ENCODE peak calls at places on chromosomes 3 and 15, in ten cellular contexts. Z is type B pancreatic cell, E is tibial artery, Q is epithelial cell of esophagus, I is dorsolateral prefrontal cortex, T is thoracic aorta, L is neural progenitor cell, N is left ventricle myocardium inferior, O is A549, P is B cell. S is an unnamed sample.

GRCh38 chr15:34754674-34755418 is at the start of gene GJD2:
- DNase-seq in Z (no peak), E (no peak), Q (no peak), I (no peak), T (no peak), L (peak), N (no peak), O (no peak), P (no peak), S (no peak)

GRCh38 chr15:90531147-90531546 is 1.4 kb downstream of the CRTC3 start:
- DNase-seq in Z (no peak), E (no peak), Q (no peak), I (no peak), T (no peak), L (peak), N (no peak), O (no peak), P (no peak), S (no peak)

GRCh38 chr15:98755138-98755537 is 106.8 kb downstream of the IGF1R start:
- DNase-seq in Z (no peak), E (no peak), Q (peak), I (no peak), T (no peak), L (no peak), N (no peak), O (no peak), P (no peak), S (no peak)

GRCh38 chr15:42344763-42345162 is 14.5 kb upstream of the CAPN3 start:
- DNase-seq in Z (no peak), E (no peak), Q (peak), I (no peak), T (no peak), L (no peak), N (no peak), O (no peak), P (no peak), S (no peak)

GRCh38 chr15:31004220-31004733 is 12.8 kb upstream of the MTMR10 start:
- DNase-seq in Z (no peak), E (no peak), Q (no peak), I (no peak), T (no peak), L (peak), N (peak), O (no peak), P (peak), S (no peak)

GRCh38 chr3:115301364-115301860 is 154.3 kb upstream of the ZBTB20 start:
- DNase-seq in Z (no peak), E (no peak), Q (peak), I (no peak), T (no peak), L (no peak), N (no peak), O (no peak), P (no peak), S (no peak)

GRCh38 chr3:139689122-139689521 is 11.3 kb upstream of the NMNAT3 start:
- DNase-seq in Z (no peak), E (no peak), Q (no peak), I (no peak), T (no peak), L (peak), N (no peak), O (no peak), P (no peak), S (no peak)

GRCh38 chr15:68025860-68026424 is 28.2 kb upstream of the PIAS1 start:
- DNase-seq in Z (no peak), E (no peak), Q (no peak), I (no peak), T (no peak), L (no peak), N (no peak), O (no peak), P (no peak), S (no peak)

GRCh38 chr3:193962986-193963683 is 172.8 kb upstream of the HES1 start:
- DNase-seq in Z (no peak), E (no peak), Q (peak), I (no peak), T (no peak), L (no peak), N (no peak), O (no peak), P (no peak), S (no peak)

GRCh38 chr3:160676547-160677303 is at the start of gene ARL14:
- DNase-seq in Z (no peak), E (no peak), Q (peak), I (no peak), T (no peak), L (no peak), N (no peak), O (peak), P (no peak), S (peak)

GRCh38 chr3:191236635-191237034 is 37.6 kb downstream of the OSTN start:
- DNase-seq in Z (no peak), E (no peak), Q (peak), I (no peak), T (no peak), L (no peak), N (no peak), O (no peak), P (no peak), S (no peak)

GRCh38 chr3:43327184-43327950 is 41.0 kb downstream of the SNRK start:
- DNase-seq in Z (no peak), E (no peak), Q (no peak), I (no peak), T (no peak), L (no peak), N (no peak), O (no peak), P (no peak), S (no peak)

GRCh38 chr3:186640473-186640818 is 247 bp downstream of the FETUB start:
- DNase-seq in Z (no peak), E (no peak), Q (peak), I (no peak), T (peak), L (peak), N (peak), O (peak), P (no peak), S (peak)

GRCh38 chr3:157559401-157559800 is 56.2 kb upstream of the VEPH1 start:
- DNase-seq in Z (no peak), E (no peak), Q (no peak), I (no peak), T (no peak), L (no peak), N (no peak), O (no peak), P (no peak), S (no peak)

GRCh38 chr15:33197636-33198035 is 3.1 kb upstream of the FMN1 start:
- DNase-seq in Z (no peak), E (no peak), Q (no peak), I (no peak), T (no peak), L (no peak), N (no peak), O (no peak), P (no peak), S (no peak)

GRCh38 chr15:69064649-69065048 is 50.2 kb downstream of the NOX5 start:
- DNase-seq in Z (no peak), E (no peak), Q (no peak), I (no peak), T (no peak), L (no peak), N (no peak), O (no peak), P (no peak), S (no peak)

GRCh38 chr15:23467110-23467600 is 20.1 kb upstream of the GOLGA6L2 start:
- DNase-seq in Z (no peak), E (no peak), Q (peak), I (no peak), T (no peak), L (peak), N (no peak), O (peak), P (no peak), S (no peak)

GRCh38 chr3:117003501-117003900 is 293.9 kb downstream of the TUSC7 start:
- DNase-seq in Z (no peak), E (no peak), Q (no peak), I (no peak), T (no peak), L (no peak), N (no peak), O (no peak), P (no peak), S (no peak)

GRCh38 chr3:129597087-129597791 is 9.2 kb downstream of the PLXND1 start:
- DNase-seq in Z (no peak), E (peak), Q (no peak), I (no peak), T (no peak), L (no peak), N (peak), O (no peak), P (no peak), S (no peak)

GRCh38 chr3:129595544-129596193 is 10.8 kb downstream of the PLXND1 start:
- DNase-seq in Z (no peak), E (no peak), Q (no peak), I (no peak), T (no peak), L (no peak), N (no peak), O (no peak), P (no peak), S (no peak)

GRCh38 chr3:129594907-129595390 is 11.5 kb downstream of the PLXND1 start:
- DNase-seq in Z (no peak), E (no peak), Q (no peak), I (no peak), T (no peak), L (no peak), N (no peak), O (no peak), P (no peak), S (no peak)

GRCh38 chr3:129597792-129598381 is 8.6 kb downstream of the PLXND1 start:
- DNase-seq in Z (no peak), E (no peak), Q (no peak), I (no peak), T (no peak), L (peak), N (no peak), O (no peak), P (no peak), S (no peak)

GRCh38 chr3:129596194-129597086 is 10.0 kb downstream of the PLXND1 start:
- DNase-seq in Z (no peak), E (peak), Q (no peak), I (peak), T (peak), L (peak), N (peak), O (no peak), P (no peak), S (no peak)
- TF ChIP-seq CTCF in Z (no peak), E (no peak), Q (no peak), I (peak), T (no peak), L (no peak), N (no peak), O (no peak), P (no peak), S (no peak)

GRCh38 chr3:12830785-12831581 is 10.4 kb downstream of the RPL32 start:
- DNase-seq in Z (no peak), E (no peak), Q (no peak), I (no peak), T (no peak), L (no peak), N (no peak), O (no peak), P (no peak), S (no peak)
- TF ChIP-seq CTCF in Z (peak), E (peak), Q (no peak), I (no peak), T (peak), L (peak), N (peak), O (no peak), P (no peak), S (peak)

DNA sequence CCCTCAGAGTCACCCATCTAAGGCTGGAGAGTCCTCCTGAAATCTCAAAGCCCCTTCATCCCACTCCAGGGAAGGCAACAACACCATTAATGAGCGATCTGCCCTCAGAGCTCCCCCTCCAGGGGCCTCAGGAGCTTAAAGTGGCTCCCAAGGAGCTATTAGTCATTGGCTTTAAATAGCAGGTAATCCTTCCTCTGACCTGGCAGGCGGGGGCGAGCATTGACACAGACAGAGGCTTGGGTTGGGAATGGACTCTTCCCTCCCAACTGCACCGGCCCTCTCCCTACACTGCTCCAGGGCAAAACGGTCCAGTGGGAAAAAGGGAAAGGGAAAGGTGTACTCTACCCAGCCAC is 1.4 kb downstream of the MFGE8 start:
- DNase-seq in Z (no peak), E (peak), Q (peak), I (no peak), T (no peak), L (peak), N (peak), O (peak), P (no peak), S (peak)
- TF ChIP-seq CTCF in Z (no peak), E (no peak), Q (no peak), I (no peak), T (no peak), L (no peak), N (no peak), O (peak), P (no peak), S (no peak)

DNA sequence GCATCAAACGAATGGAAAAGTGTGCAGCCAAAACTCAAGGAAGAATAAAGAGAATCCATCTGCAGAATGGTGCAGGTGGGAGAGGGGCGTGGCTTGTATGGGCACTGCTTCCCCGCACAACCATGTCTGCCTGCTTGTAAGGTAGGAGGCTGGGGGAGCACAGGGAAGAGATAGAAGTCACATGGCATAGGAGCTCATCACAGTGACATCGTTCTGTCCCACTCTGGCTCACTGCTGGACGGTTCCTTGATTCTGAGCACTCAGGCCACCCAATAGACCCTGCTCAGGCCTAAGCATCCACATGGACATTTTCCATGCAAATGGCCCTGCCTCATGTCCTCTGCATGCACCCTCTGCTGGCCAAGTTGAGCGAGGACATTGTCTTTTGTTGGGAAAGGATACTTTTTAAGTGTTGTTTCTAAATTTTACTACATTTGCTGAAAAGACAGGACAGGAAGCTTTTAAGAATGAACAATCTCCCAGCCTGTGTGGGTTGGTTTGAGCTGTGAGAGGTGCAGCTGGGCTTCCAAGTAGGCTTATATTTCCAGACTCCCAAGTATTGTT is 3.1 kb downstream of the MYLK start:
- DNase-seq in Z (no peak), E (no peak), Q (peak), I (no peak), T (no peak), L (peak), N (no peak), O (peak), P (no peak), S (peak)
- TF ChIP-seq CTCF in Z (peak), E (peak), Q (peak), I (peak), T (peak), L (peak), N (peak), O (peak), P (no peak), S (no peak)

GRCh38 chr15:88612186-88612796 is 8.8 kb upstream of the AEN start:
- DNase-seq in Z (no peak), E (no peak), Q (no peak), I (no peak), T (no peak), L (no peak), N (no peak), O (no peak), P (no peak), S (no peak)

GRCh38 chr15:88608607-88609181 is 12.4 kb upstream of the AEN start:
- DNase-seq in Z (no peak), E (no peak), Q (no peak), I (no peak), T (no peak), L (no peak), N (no peak), O (no peak), P (no peak), S (no peak)

GRCh38 chr15:88606437-88606794 is 14.7 kb upstream of the AEN start:
- DNase-seq in Z (no peak), E (no peak), Q (no peak), I (no peak), T (no peak), L (no peak), N (no peak), O (no peak), P (no peak), S (no peak)

GRCh38 chr15:88610756-88611231 is 10.3 kb upstream of the AEN start:
- DNase-seq in Z (no peak), E (no peak), Q (no peak), I (no peak), T (no peak), L (peak), N (no peak), O (no peak), P (no peak), S (no peak)

GRCh38 chr15:88609344-88609743 is 11.8 kb upstream of the AEN start:
- DNase-seq in Z (no peak), E (no peak), Q (no peak), I (no peak), T (no peak), L (no peak), N (no peak), O (no peak), P (no peak), S (no peak)
- TF ChIP-seq CTCF in Z (no peak), E (no peak), Q (no peak), I (no peak), T (no peak), L (no peak), N (no peak), O (no peak), P (no peak), S (no peak)

DNA sequence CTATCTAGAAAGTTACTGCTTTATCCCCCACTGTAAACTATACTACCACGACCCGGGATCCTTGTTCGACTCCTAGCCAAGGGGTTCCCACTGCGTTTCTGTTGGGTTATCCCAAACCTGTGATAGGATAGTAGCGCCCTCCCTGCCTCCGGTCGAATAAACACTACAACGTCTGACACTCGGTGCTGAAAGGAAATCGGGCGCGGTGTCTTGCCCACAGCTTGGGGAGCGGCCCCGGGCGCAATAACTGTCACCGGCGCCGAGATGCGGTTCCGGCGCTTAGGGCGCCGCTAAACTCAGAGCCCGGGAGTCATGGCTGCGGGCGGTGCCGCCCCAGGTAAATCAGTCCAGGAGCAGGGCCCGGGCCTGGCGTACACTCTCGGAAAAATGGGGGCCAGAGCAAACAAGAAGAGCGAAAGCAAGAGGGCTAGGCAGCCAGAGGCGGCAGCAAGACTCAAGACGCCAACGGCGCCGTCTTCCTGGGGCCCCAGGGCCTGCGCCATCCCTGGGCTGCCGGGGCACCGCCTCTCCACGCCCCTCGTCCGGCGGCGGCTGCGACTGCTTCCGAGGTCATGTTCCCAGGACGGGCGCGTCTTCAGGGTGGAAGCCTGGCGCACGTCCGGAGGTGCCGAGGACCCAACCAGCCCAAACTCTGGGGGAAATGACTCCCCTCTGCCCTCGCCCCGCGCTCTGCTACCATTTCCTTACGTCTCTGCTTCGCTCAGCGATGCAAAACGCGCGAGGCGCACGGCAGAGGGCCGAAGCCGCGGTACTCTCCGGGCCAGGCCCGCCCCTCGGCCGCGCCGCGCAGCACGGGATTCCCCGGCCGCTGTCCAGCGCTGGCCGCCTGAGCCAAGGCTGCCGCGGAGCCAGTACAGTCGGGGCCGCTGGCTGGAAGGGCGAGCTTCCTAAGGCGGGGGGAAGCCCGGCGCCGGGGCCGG is at the start of gene DUT:
- DNase-seq in Z (peak), E (peak), Q (peak), I (peak), T (peak), L (peak), N (peak), O (peak), P (peak), S (peak)
- TF ChIP-seq CTCF in Z (no peak), E (no peak), Q (no peak), I (no peak), T (no peak), L (no peak), N (no peak), O (no peak), P (no peak), S (no peak)

S was measured in Calu3.